ENCODE peak calls at places on chromosome 11, in eight cellular contexts. W, S, H, I, C, Q, T and J are unnamed samples.

GRCh38 chr11:94175545-94175944 is 46.9 kb downstream of the PANX1 start:
- DNase-seq in H (no peak), C (no peak), W (no peak), S (peak; percentile 86), Q (no peak), T (no peak), I (no peak), J (no peak)

GRCh38 chr11:65884716-65885092 is 3.6 kb downstream of the FIBP start:
- DNase-seq in C (peak; percentile 87), Q (peak; percentile 80), W (peak; percentile 80), I (peak; percentile 83), H (peak; percentile 86), T (peak; percentile 58), S (peak; percentile 72), J (peak; percentile 82)

GRCh38 chr11:118806400-118806799 is 15.4 kb upstream of the DDX6 start:
- DNase-seq in H (no peak), T (no peak), S (no peak), I (no peak), W (no peak), C (no peak), Q (no peak), J (no peak)

GRCh38 chr11:73367482-73368024 is 8.6 kb upstream of the RELT start:
- DNase-seq in H (peak; percentile 63), I (no peak), W (no peak), T (no peak), S (no peak), Q (no peak), C (no peak), J (no peak)

GRCh38 chr11:62547691-62548281 is 1.2 kb upstream of the AHNAK start:
- DNase-seq in T (no peak), I (peak; percentile 65), W (peak; percentile 72), Q (no peak), S (no peak), C (no peak), H (no peak), J (no peak)

GRCh38 chr11:70078796-70079616 is 889 bp downstream of the ANO1 start:
- DNase-seq in I (no peak), T (no peak), H (no peak), W (no peak), S (no peak), Q (no peak), C (no peak), J (no peak)

GRCh38 chr11:61499816-61500491 is 8.6 kb upstream of the LRRC10B start:
- DNase-seq in S (no peak), Q (no peak), C (no peak), T (no peak), H (no peak), I (no peak), W (no peak), J (no peak)

GRCh38 chr11:125404811-125405481 is 91.1 kb downstream of the FEZ1 start:
- DNase-seq in Q (peak; percentile 50), S (peak; percentile 49), H (peak; percentile 78), T (peak; percentile 57), W (peak; percentile 68), C (peak; percentile 83), I (peak; percentile 14), J (peak; percentile 63)

GRCh38 chr11:19218801-19219460 is 17.1 kb upstream of the CSRP3 start:
- DNase-seq in I (no peak), Q (no peak), C (no peak), T (no peak), W (no peak), S (peak; percentile 52), H (no peak), J (no peak)

GRCh38 chr11:346529-346928 is 22.8 kb upstream of the B4GALNT4 start:
- DNase-seq in T (no peak), W (no peak), I (no peak), S (no peak), H (no peak), Q (no peak), C (no peak), J (no peak)

GRCh38 chr11:134270250-134270714 is 5.9 kb upstream of the GLB1L3 start:
- DNase-seq in Q (no peak), W (no peak), I (no peak), C (no peak), S (no peak), T (no peak), H (peak; percentile 19), J (no peak)

GRCh38 chr11:73245461-73245860 is 26.7 kb upstream of the P2RY6 start:
- DNase-seq in T (no peak), C (no peak), I (no peak), H (no peak), S (no peak), Q (no peak), W (no peak), J (no peak)

GRCh38 chr11:69013009-69013951 is at the start of gene MRGPRF:
- DNase-seq in H (peak; percentile 17), Q (no peak), T (peak; percentile 92), C (peak; percentile 39), S (peak; percentile 97), I (peak; percentile 30), W (peak; percentile 56), J (no peak)

GRCh38 chr11:17907046-17907445 is 105.8 kb downstream of the SERGEF start:
- DNase-seq in W (no peak), Q (no peak), I (no peak), C (no peak), T (no peak), S (no peak), H (no peak), J (no peak)

GRCh38 chr11:26622201-26622600 is 50.1 kb upstream of the MUC15 start:
- DNase-seq in C (no peak), H (no peak), T (no peak), W (no peak), I (peak; percentile 16), Q (no peak), S (no peak), J (no peak)

GRCh38 chr11:15929371-15929801 is 427.0 kb downstream of the SOX6 start:
- DNase-seq in H (no peak), I (no peak), S (no peak), T (no peak), W (no peak), Q (no peak), C (no peak), J (no peak)

GRCh38 chr11:126105022-126105747 is 42.5 kb upstream of the CDON start:
- DNase-seq in W (no peak), I (no peak), T (no peak), C (no peak), S (no peak), Q (no peak), H (no peak), J (no peak)

GRCh38 chr11:33259869-33260268 is 2.7 kb downstream of the HIPK3 start:
- DNase-seq in W (no peak), T (no peak), C (no peak), Q (no peak), I (no peak), S (no peak), H (no peak), J (no peak)

GRCh38 chr11:33258631-33259184 is 1.5 kb downstream of the HIPK3 start:
- DNase-seq in Q (no peak), I (peak; percentile 76), T (no peak), H (no peak), C (no peak), W (no peak), S (peak; percentile 70), J (no peak)

GRCh38 chr11:33256808-33257159 is 397 bp upstream of the HIPK3 start:
- DNase-seq in C (no peak), S (no peak), Q (no peak), I (no peak), H (no peak), W (no peak), T (no peak), J (no peak)

GRCh38 chr11:33257160-33257896 is at the start of gene HIPK3:
- DNase-seq in T (peak; percentile 66), C (peak; percentile 93), W (peak; percentile 91), Q (peak; percentile 91), S (peak; percentile 75), H (peak; percentile 77), I (peak; percentile 79), J (peak; percentile 77)

DNA sequence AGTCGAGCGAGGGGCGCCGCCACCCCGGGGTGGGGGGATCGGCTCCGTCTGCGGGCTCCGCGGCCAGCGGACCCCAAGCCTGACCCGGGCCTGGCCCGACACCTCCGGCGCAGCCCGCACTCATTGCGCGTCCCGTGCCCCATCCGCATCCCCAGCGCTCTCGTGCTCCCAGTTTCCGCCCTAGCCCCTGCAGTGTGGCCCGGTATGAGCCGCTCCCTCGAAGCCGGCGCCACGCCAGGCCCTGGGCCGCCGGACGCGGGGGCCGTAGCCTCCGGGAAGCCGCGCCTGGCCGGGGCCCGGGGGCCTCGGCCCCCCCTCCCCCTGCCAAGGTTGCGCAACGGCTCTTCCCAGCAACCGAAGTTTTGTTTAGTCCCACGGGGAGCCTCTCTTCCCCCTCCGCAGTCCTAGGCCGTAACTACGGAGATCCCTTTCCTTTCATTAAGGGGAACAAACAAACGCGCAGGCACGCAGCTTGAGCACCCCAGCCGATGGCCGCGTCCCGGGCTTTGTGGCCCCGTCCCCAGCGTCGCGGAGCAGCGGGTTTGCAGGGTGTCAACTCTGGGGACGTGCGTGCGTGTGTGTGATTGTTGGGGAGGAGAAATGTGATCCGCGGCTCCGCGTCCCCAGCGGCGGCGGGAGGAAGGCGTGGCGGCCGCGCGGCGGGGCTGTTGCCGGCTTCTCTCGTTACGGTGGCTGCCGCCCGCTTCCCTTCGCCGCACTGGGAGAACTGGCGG is 883 bp downstream of the HIPK3 start:
- DNase-seq in I (peak; percentile 87), T (peak; percentile 79), S (peak; percentile 94), Q (peak; percentile 89), W (peak; percentile 90), H (peak; percentile 81), C (peak; percentile 75), J (peak; percentile 69)
- TF ChIP-seq CTCF in I (peak; percentile 16), T (no peak), S (no peak), Q (peak; percentile 33), W (peak; percentile 24), H (no peak), C (peak; percentile 30), J (no peak)

GRCh38 chr11:31045335-31045734 is 324.2 kb downstream of the DCDC1 start:
- DNase-seq in H (no peak), I (peak; percentile 29), S (peak; percentile 6), C (no peak), Q (no peak), T (no peak), W (no peak), J (no peak)
- TF ChIP-seq CTCF in H (peak; percentile 29), I (peak; percentile 24), S (peak; percentile 25), C (peak; percentile 33), Q (peak; percentile 29), T (no peak), W (peak; percentile 51), J (no peak)

GRCh38 chr11:87878373-87878779 is 296.9 kb downstream of the RAB38 start:
- DNase-seq in C (peak; percentile 1), T (no peak), S (peak; percentile 67), Q (no peak), H (peak; percentile 18), I (peak; percentile 42), W (peak; percentile 14), J (no peak)
- TF ChIP-seq CTCF in C (peak; percentile 45), T (peak; percentile 48), S (peak; percentile 68), Q (peak; percentile 59), H (peak; percentile 31), I (peak; percentile 49), W (peak; percentile 50), J (no peak)

DNA sequence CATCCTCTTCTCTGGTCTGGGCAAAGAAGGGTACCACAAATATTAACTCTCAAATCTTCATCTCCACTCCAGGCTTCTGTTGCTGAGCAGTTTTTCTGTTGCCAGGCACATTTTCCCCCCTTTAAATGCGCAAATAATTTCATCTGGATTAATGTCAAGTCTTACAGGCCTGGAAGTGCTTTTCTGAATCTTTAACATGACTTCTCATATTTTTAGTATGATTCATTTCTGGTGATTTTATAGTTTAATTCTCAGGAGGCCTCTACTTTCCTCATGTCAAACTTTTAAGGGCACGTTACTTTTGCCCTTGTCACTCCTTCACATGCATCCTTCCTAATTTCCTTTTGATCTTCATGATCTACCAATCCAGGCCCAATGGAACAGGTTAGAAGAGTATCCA is 510.2 kb downstream of the METTL15 start:
- DNase-seq in C (no peak), Q (no peak), T (no peak), W (no peak), I (no peak), S (no peak), H (no peak), J (no peak)
- TF ChIP-seq CTCF in C (no peak), Q (no peak), T (no peak), W (no peak), I (no peak), S (no peak), H (no peak), J (no peak)